ENCODE peak calls at places on chromosomes 6 and 20, in six cellular contexts. D, J, P, I, N and X are unnamed samples.

GRCh38 chr6:131059486-131059885 is 3.6 kb downstream of the EPB41L2 start:
- DNase-seq in D (peak), J (no peak), P (no peak), I (peak), N (no peak), X (peak)

GRCh38 chr20:59955131-59955796 is 3.0 kb upstream of the CDH26 start:
- DNase-seq in D (no peak), J (no peak), P (no peak), I (peak), N (no peak), X (peak)

GRCh38 chr6:2695464-2696095 is 55.1 kb downstream of the MYLK4 start:
- DNase-seq in D (peak), J (no peak), P (no peak), I (no peak), N (no peak), X (peak)

GRCh38 chr6:128064540-128064895 is 163.7 kb upstream of the THEMIS start:
- DNase-seq in D (no peak), J (no peak), P (no peak), I (no peak), N (no peak), X (no peak)

GRCh38 chr6:35014786-35015185 is 125.7 kb downstream of the ANKS1A start:
- DNase-seq in D (peak), J (no peak), P (no peak), I (no peak), N (no peak), X (peak)

GRCh38 chr6:67248077-67248476 is 1387.0 kb upstream of the ADGRB3 start:
- DNase-seq in D (no peak), J (no peak), P (no peak), I (no peak), N (no peak), X (no peak)

GRCh38 chr6:47455533-47456209 is 21.9 kb upstream of the CD2AP start:
- DNase-seq in D (no peak), J (no peak), P (peak), I (no peak), N (no peak), X (no peak)

GRCh38 chr6:44041461-44042260 is 85.6 kb downstream of the MRPL14 start:
- DNase-seq in D (peak), J (no peak), P (no peak), I (peak), N (peak), X (peak)

GRCh38 chr20:48189177-48189576 is 403.9 kb upstream of the SULF2 start:
- DNase-seq in D (peak), J (no peak), P (no peak), I (peak), N (no peak), X (peak)

GRCh38 chr6:155212616-155213380 is 51.0 kb upstream of the CLDN20 start:
- DNase-seq in D (no peak), J (no peak), P (no peak), I (no peak), N (no peak), X (no peak)

GRCh38 chr6:156616495-156616894 is 160.7 kb upstream of the ARID1B start:
- DNase-seq in D (no peak), J (no peak), P (no peak), I (no peak), N (no peak), X (no peak)

GRCh38 chr20:22584630-22584921 is 204 bp upstream of the FOXA2 start:
- DNase-seq in D (no peak), J (no peak), P (no peak), I (peak), N (no peak), X (no peak)

GRCh38 chr6:138307816-138308727 is 69.6 kb upstream of the SMIM28 start:
- DNase-seq in D (peak), J (peak), P (peak), I (no peak), N (no peak), X (peak)

GRCh38 chr20:46940616-46941015 is 46.0 kb downstream of the EYA2 start:
- DNase-seq in D (no peak), J (no peak), P (no peak), I (no peak), N (no peak), X (no peak)

GRCh38 chr6:34928695-34929094 is 39.6 kb downstream of the ANKS1A start:
- DNase-seq in D (no peak), J (no peak), P (no peak), I (no peak), N (no peak), X (no peak)

GRCh38 chr6:14187408-14187807 is 69.8 kb downstream of the CD83 start:
- DNase-seq in D (no peak), J (no peak), P (no peak), I (no peak), N (no peak), X (no peak)

GRCh38 chr6:31836036-31836675 is 8.6 kb downstream of the HSPA1B start:
- DNase-seq in D (no peak), J (no peak), P (no peak), I (no peak), N (no peak), X (no peak)

GRCh38 chr20:62603907-62604785 is 38.2 kb upstream of the SLCO4A1 start:
- DNase-seq in D (no peak), J (no peak), P (no peak), I (no peak), N (no peak), X (no peak)

GRCh38 chr6:75445738-75446137 is 47.9 kb downstream of the FILIP1 start:
- DNase-seq in D (no peak), J (no peak), P (no peak), I (no peak), N (no peak), X (no peak)

GRCh38 chr6:108806669-108807068 is 41.6 kb upstream of the ARMC2 start:
- DNase-seq in D (no peak), J (no peak), P (no peak), I (no peak), N (no peak), X (no peak)

GRCh38 chr6:29946380-29946779 is 4.0 kb downstream of the HLA-A start:
- DNase-seq in D (no peak), J (no peak), P (no peak), I (no peak), N (no peak), X (no peak)

GRCh38 chr6:146944077-146944476 is 260.1 kb upstream of the STXBP5 start:
- DNase-seq in D (no peak), J (no peak), P (no peak), I (no peak), N (no peak), X (no peak)

GRCh38 chr6:120272038-120272437 is 922.5 kb upstream of the MAN1A1 start:
- DNase-seq in D (no peak), J (no peak), P (no peak), I (no peak), N (no peak), X (no peak)

GRCh38 chr6:30935018-30935417 is 3.0 kb upstream of the SFTA2 start:
- DNase-seq in D (peak), J (no peak), P (no peak), I (no peak), N (no peak), X (no peak)

GRCh38 chr20:32278199-32278643 is 770 bp downstream of the KIF3B start:
- DNase-seq in D (peak), J (no peak), P (no peak), I (no peak), N (no peak), X (no peak)
- H3K4me3 ChIP-seq in D (peak), J (peak), P (peak), I (peak), N (peak), X (peak)

DNA sequence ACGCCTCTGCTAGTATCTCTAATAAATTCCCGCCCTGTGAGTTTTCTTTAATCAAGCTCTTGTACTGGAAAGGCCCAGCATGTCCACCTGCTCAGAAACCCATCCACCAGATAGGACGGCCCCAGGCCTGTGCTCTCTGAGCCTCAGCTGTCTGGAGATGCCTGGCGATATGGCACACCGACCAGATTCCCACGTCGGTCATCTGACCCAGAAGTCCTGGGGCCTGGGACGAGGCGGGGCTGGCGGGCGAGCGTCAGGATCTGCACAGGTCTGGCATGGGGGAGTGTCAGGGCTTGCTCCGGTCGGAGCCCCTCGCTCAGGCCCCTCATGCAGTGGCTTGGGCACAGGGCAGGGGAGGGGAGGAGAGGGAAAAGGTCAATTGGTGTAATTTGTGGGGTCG is 10.2 kb downstream of the RNASET2 start:
- DNase-seq in D (no peak), J (no peak), P (no peak), I (no peak), N (no peak), X (no peak)
- TF ChIP-seq CTCF in D (no peak), J (no peak), P (no peak), I (no peak), N (no peak), X (no peak)

DNA sequence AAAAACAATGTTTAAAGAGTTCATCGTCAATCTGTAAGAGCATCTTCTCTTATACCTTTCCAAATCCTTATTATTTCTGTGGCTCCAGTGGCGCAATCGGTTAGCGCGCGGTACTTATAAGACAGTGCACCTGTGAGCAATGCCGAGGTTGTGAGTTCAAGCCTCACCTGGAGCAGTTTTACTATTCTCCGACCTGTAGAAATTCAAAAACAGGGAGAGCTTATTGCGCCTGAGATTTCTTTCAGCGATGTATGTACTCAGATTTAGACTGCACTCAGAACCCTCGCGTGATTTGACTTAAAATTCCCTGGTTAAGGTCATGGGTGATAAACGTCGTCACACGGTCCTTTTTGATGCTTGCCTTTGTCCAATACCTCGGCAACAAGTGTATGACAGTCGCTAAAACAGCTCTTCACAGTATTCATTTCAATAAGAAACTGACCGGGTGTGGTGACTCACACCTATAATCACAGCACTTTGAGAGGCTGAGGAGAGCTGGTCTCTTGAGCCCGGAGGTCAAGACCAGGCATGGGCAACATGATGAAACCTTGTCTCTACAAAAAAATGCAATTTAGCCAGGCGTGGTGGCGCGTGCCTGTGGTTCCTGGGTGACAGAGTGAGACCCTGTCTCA is 11.9 kb downstream of the GPX5 start:
- DNase-seq in D (peak), J (no peak), P (no peak), I (no peak), N (peak), X (no peak)
- H3K4me3 ChIP-seq in D (no peak), J (no peak), P (no peak), I (peak), N (peak), X (no peak)

GRCh38 chr6:36915599-36915998 is 29.8 kb downstream of the C6orf89 start:
- DNase-seq in D (no peak), J (no peak), P (no peak), I (no peak), N (no peak), X (no peak)

GRCh38 chr6:36917541-36918193 is 31.9 kb downstream of the C6orf89 start:
- DNase-seq in D (peak), J (peak), P (no peak), I (no peak), N (no peak), X (peak)

GRCh38 chr6:36913082-36913481 is 27.3 kb downstream of the C6orf89 start:
- DNase-seq in D (no peak), J (no peak), P (no peak), I (no peak), N (no peak), X (no peak)

GRCh38 chr6:36914227-36914794 is 28.6 kb downstream of the C6orf89 start:
- DNase-seq in D (peak), J (no peak), P (peak), I (peak), N (no peak), X (no peak)

GRCh38 chr6:36916159-36916558 is 30.4 kb downstream of the C6orf89 start:
- DNase-seq in D (peak), J (no peak), P (no peak), I (no peak), N (no peak), X (no peak)
- TF ChIP-seq CTCF in D (no peak), J (no peak), P (no peak), I (no peak), N (no peak), X (no peak)